ENCODE peak calls at places on chromosomes 7 and 10, in eight cellular contexts. One of them, this sample, is unnamed.

GRCh38 chr10:55058800-55059199 is 257.8 kb upstream of the PCDH15 start:
- DNase-seq in OCI-LY7: no peak
- DNase-seq in GM23248: no peak
- DNase-seq in hepatocyte: no peak
- DNase-seq in neural progenitor cell: no peak
- DNase-seq in GM23338: no peak
- DNase-seq in SK-N-SH: no peak
- DNase-seq in HCT116: no peak
- DNase-seq in this sample: no peak

GRCh38 chr10:3203972-3204371 is 31.4 kb upstream of the PITRM1 start:
- DNase-seq in HCT116: no peak
- DNase-seq in OCI-LY7: no peak
- DNase-seq in GM23338: no peak
- DNase-seq in GM23248: no peak
- DNase-seq in hepatocyte: no peak
- DNase-seq in SK-N-SH: no peak
- DNase-seq in neural progenitor cell: no peak
- DNase-seq in this sample: no peak

GRCh38 chr10:69421611-69422308 is 5.0 kb upstream of the TACR2 start:
- DNase-seq in GM23338: no peak
- DNase-seq in HCT116: no peak
- DNase-seq in neural progenitor cell: no peak
- DNase-seq in GM23248: peak; percentile 32
- DNase-seq in hepatocyte: peak; percentile 57
- DNase-seq in SK-N-SH: no peak
- DNase-seq in OCI-LY7: no peak
- DNase-seq in this sample: no peak

GRCh38 chr7:25968205-25968993 is 183.6 kb upstream of the NFE2L3 start:
- DNase-seq in GM23338: no peak
- DNase-seq in OCI-LY7: peak; percentile 97
- DNase-seq in HCT116: no peak
- DNase-seq in hepatocyte: no peak
- DNase-seq in SK-N-SH: no peak
- DNase-seq in neural progenitor cell: no peak
- DNase-seq in GM23248: no peak
- DNase-seq in this sample: no peak

GRCh38 chr7:24979470-24979862 is 512 bp downstream of the OSBPL3 start:
- DNase-seq in GM23248: peak; percentile 89
- DNase-seq in HCT116: no peak
- DNase-seq in GM23338: no peak
- DNase-seq in SK-N-SH: peak; percentile 86
- DNase-seq in hepatocyte: peak; percentile 87
- DNase-seq in OCI-LY7: peak; percentile 89
- DNase-seq in neural progenitor cell: no peak
- DNase-seq in this sample: peak; percentile 66

GRCh38 chr7:49324707-49325106 is 400.4 kb downstream of the CDC14C start:
- DNase-seq in HCT116: no peak
- DNase-seq in hepatocyte: no peak
- DNase-seq in GM23338: peak; percentile 13
- DNase-seq in neural progenitor cell: peak; percentile 14
- DNase-seq in SK-N-SH: no peak
- DNase-seq in OCI-LY7: peak; percentile 36
- DNase-seq in GM23248: no peak
- DNase-seq in this sample: peak; percentile 48

GRCh38 chr10:88062385-88062784 is 199.0 kb downstream of the PTEN start:
- DNase-seq in GM23338: no peak
- DNase-seq in OCI-LY7: no peak
- DNase-seq in HCT116: no peak
- DNase-seq in SK-N-SH: no peak
- DNase-seq in GM23248: no peak
- DNase-seq in neural progenitor cell: no peak
- DNase-seq in hepatocyte: no peak
- DNase-seq in this sample: no peak

GRCh38 chr7:22156205-22156604 is 200.7 kb downstream of the RAPGEF5 start:
- DNase-seq in GM23248: peak; percentile 91
- DNase-seq in hepatocyte: no peak
- DNase-seq in OCI-LY7: no peak
- DNase-seq in SK-N-SH: no peak
- DNase-seq in neural progenitor cell: no peak
- DNase-seq in HCT116: peak; percentile 42
- DNase-seq in GM23338: no peak
- DNase-seq in this sample: peak; percentile 82

GRCh38 chr10:5542100-5542499 is 17.3 kb downstream of the CALML3 start:
- DNase-seq in GM23248: no peak
- DNase-seq in SK-N-SH: no peak
- DNase-seq in GM23338: no peak
- DNase-seq in OCI-LY7: no peak
- DNase-seq in hepatocyte: no peak
- DNase-seq in neural progenitor cell: no peak
- DNase-seq in HCT116: no peak
- DNase-seq in this sample: no peak

GRCh38 chr10:133274751-133275682 is 1.7 kb downstream of the ADAM8 start:
- DNase-seq in hepatocyte: peak; percentile 42
- DNase-seq in GM23248: peak; percentile 23
- DNase-seq in OCI-LY7: peak; percentile 77
- DNase-seq in HCT116: no peak
- DNase-seq in SK-N-SH: no peak
- DNase-seq in GM23338: no peak
- DNase-seq in neural progenitor cell: no peak
- DNase-seq in this sample: peak; percentile 77

GRCh38 chr10:45660876-45661411 is 11.6 kb downstream of the ZFAND4 start:
- DNase-seq in GM23248: no peak
- DNase-seq in hepatocyte: no peak
- DNase-seq in HCT116: no peak
- DNase-seq in SK-N-SH: no peak
- DNase-seq in OCI-LY7: peak; percentile 55
- DNase-seq in GM23338: peak; percentile 65
- DNase-seq in neural progenitor cell: peak; percentile 7
- DNase-seq in this sample: no peak

GRCh38 chr10:112875474-112876267 is 74.4 kb upstream of the TCF7L2 start:
- DNase-seq in HCT116: no peak
- DNase-seq in neural progenitor cell: no peak
- DNase-seq in SK-N-SH: no peak
- DNase-seq in hepatocyte: peak; percentile 48
- DNase-seq in GM23338: no peak
- DNase-seq in OCI-LY7: no peak
- DNase-seq in GM23248: peak; percentile 75
- DNase-seq in this sample: peak; percentile 57

GRCh38 chr7:24521917-24522583 is 51.2 kb upstream of the PALS2 start:
- DNase-seq in hepatocyte: no peak
- DNase-seq in SK-N-SH: no peak
- DNase-seq in HCT116: no peak
- DNase-seq in GM23248: no peak
- DNase-seq in GM23338: peak; percentile 39
- DNase-seq in neural progenitor cell: peak; percentile 44
- DNase-seq in OCI-LY7: no peak
- DNase-seq in this sample: no peak

GRCh38 chr7:41885748-41886147 is 182.9 kb upstream of the INHBA start:
- DNase-seq in HCT116: no peak
- DNase-seq in GM23338: no peak
- DNase-seq in OCI-LY7: no peak
- DNase-seq in hepatocyte: no peak
- DNase-seq in SK-N-SH: no peak
- DNase-seq in GM23248: peak; percentile 46
- DNase-seq in neural progenitor cell: no peak
- DNase-seq in this sample: no peak

GRCh38 chr10:86258940-86259339 is 107.7 kb downstream of the GRID1 start:
- DNase-seq in GM23338: no peak
- DNase-seq in OCI-LY7: no peak
- DNase-seq in GM23248: no peak
- DNase-seq in SK-N-SH: peak; percentile 78
- DNase-seq in HCT116: no peak
- DNase-seq in hepatocyte: no peak
- DNase-seq in neural progenitor cell: no peak
- DNase-seq in this sample: no peak

GRCh38 chr7:7535688-7536087 is at the start of gene COL28A1:
- DNase-seq in HCT116: no peak
- DNase-seq in neural progenitor cell: no peak
- DNase-seq in SK-N-SH: no peak
- DNase-seq in OCI-LY7: no peak
- DNase-seq in hepatocyte: no peak
- DNase-seq in GM23248: no peak
- DNase-seq in GM23338: no peak
- DNase-seq in this sample: no peak

GRCh38 chr10:46024948-46025347 is 5.5 kb downstream of the NCOA4 start:
- DNase-seq in HCT116: no peak
- DNase-seq in SK-N-SH: no peak
- DNase-seq in GM23338: no peak
- DNase-seq in neural progenitor cell: peak; percentile 25
- DNase-seq in hepatocyte: no peak
- DNase-seq in OCI-LY7: no peak
- DNase-seq in GM23248: peak; percentile 28
- DNase-seq in this sample: no peak

GRCh38 chr7:123747620-123748141 is 1.1 kb downstream of the WASL start:
- DNase-seq in GM23338: peak; percentile 83
- DNase-seq in neural progenitor cell: peak; percentile 75
- DNase-seq in GM23248: peak; percentile 73
- DNase-seq in HCT116: peak; percentile 39
- DNase-seq in hepatocyte: peak; percentile 77
- DNase-seq in SK-N-SH: peak; percentile 75
- DNase-seq in OCI-LY7: peak; percentile 30
- DNase-seq in this sample: peak; percentile 79

GRCh38 chr7:147990837-147991236 is 599.7 kb upstream of the C7orf33 start:
- DNase-seq in GM23248: no peak
- DNase-seq in OCI-LY7: no peak
- DNase-seq in SK-N-SH: no peak
- DNase-seq in neural progenitor cell: no peak
- DNase-seq in hepatocyte: no peak
- DNase-seq in GM23338: no peak
- DNase-seq in HCT116: no peak
- DNase-seq in this sample: peak; percentile 25

GRCh38 chr10:43216931-43217562 is 49.8 kb downstream of the RASGEF1A start:
- DNase-seq in hepatocyte: no peak
- DNase-seq in HCT116: no peak
- DNase-seq in OCI-LY7: no peak
- DNase-seq in neural progenitor cell: no peak
- DNase-seq in GM23248: no peak
- DNase-seq in SK-N-SH: no peak
- DNase-seq in GM23338: no peak
- DNase-seq in this sample: no peak

GRCh38 chr10:26881600-26882331 is 21.0 kb upstream of the ABI1 start:
- DNase-seq in SK-N-SH: peak; percentile 58
- DNase-seq in OCI-LY7: peak; percentile 78
- DNase-seq in HCT116: peak; percentile 69
- DNase-seq in hepatocyte: peak; percentile 63
- DNase-seq in GM23248: peak; percentile 80
- DNase-seq in neural progenitor cell: peak; percentile 74
- DNase-seq in GM23338: peak; percentile 85
- DNase-seq in this sample: peak; percentile 67

GRCh38 chr10:131908151-131908550 is 7.3 kb downstream of the PPP2R2D start:
- DNase-seq in neural progenitor cell: no peak
- DNase-seq in hepatocyte: no peak
- DNase-seq in GM23338: no peak
- DNase-seq in SK-N-SH: no peak
- DNase-seq in HCT116: no peak
- DNase-seq in GM23248: no peak
- DNase-seq in OCI-LY7: no peak
- DNase-seq in this sample: no peak

GRCh38 chr10:131906269-131906639 is 5.4 kb downstream of the PPP2R2D start:
- DNase-seq in SK-N-SH: no peak
- DNase-seq in OCI-LY7: no peak
- DNase-seq in neural progenitor cell: no peak
- DNase-seq in GM23338: no peak
- DNase-seq in GM23248: no peak
- DNase-seq in HCT116: no peak
- DNase-seq in hepatocyte: no peak
- DNase-seq in this sample: no peak

GRCh38 chr10:131905279-131905595 is 4.4 kb downstream of the PPP2R2D start:
- DNase-seq in OCI-LY7: no peak
- DNase-seq in HCT116: no peak
- DNase-seq in hepatocyte: no peak
- DNase-seq in GM23338: no peak
- DNase-seq in GM23248: no peak
- DNase-seq in SK-N-SH: no peak
- DNase-seq in neural progenitor cell: no peak
- DNase-seq in this sample: no peak

GRCh38 chr10:131907679-131908078 is 6.9 kb downstream of the PPP2R2D start:
- DNase-seq in OCI-LY7: no peak
- DNase-seq in SK-N-SH: no peak
- DNase-seq in GM23338: no peak
- DNase-seq in GM23248: no peak
- DNase-seq in hepatocyte: no peak
- DNase-seq in HCT116: no peak
- DNase-seq in neural progenitor cell: no peak
- DNase-seq in this sample: no peak

GRCh38 chr10:131905603-131906268 is 4.9 kb downstream of the PPP2R2D start:
- DNase-seq in GM23338: no peak
- DNase-seq in HCT116: no peak
- DNase-seq in GM23248: no peak
- DNase-seq in hepatocyte: no peak
- DNase-seq in OCI-LY7: no peak
- DNase-seq in SK-N-SH: no peak
- DNase-seq in neural progenitor cell: no peak
- DNase-seq in this sample: no peak
- H3K4me1 ChIP-seq in GM23338: peaks cover 35% of the 10 kb centered on the region
- H3K4me1 ChIP-seq in HCT116: peaks cover 26% of the 10 kb centered on the region
- H3K4me1 ChIP-seq in GM23248: peaks cover 17% of the 10 kb centered on the region
- H3K4me1 ChIP-seq in hepatocyte: peaks cover 43% of the 10 kb centered on the region
- H3K4me1 ChIP-seq in OCI-LY7: peaks cover 33% of the 10 kb centered on the region
- H3K4me1 ChIP-seq in SK-N-SH: peaks cover 20% of the 10 kb centered on the region
- H3K4me1 ChIP-seq in neural progenitor cell: peaks cover 6% of the 10 kb centered on the region
- H3K4me1 ChIP-seq in this sample: peaks cover 47% of the 10 kb centered on the region

GRCh38 chr7:131537581-131537980 is 18.8 kb downstream of the PODXL start:
- DNase-seq in HCT116: no peak
- DNase-seq in GM23248: peak; percentile 67
- DNase-seq in GM23338: no peak
- DNase-seq in hepatocyte: no peak
- DNase-seq in OCI-LY7: no peak
- DNase-seq in neural progenitor cell: no peak
- DNase-seq in SK-N-SH: peak; percentile 71
- DNase-seq in this sample: no peak
- H3K27ac ChIP-seq in HCT116: peak overlapping the region; percentile 95
- H3K27ac ChIP-seq in GM23248: peak overlapping the region; percentile 61
- H3K27ac ChIP-seq in GM23338: peak overlapping the region; percentile 85
- H3K27ac ChIP-seq in hepatocyte: no peak overlapping the region
- H3K27ac ChIP-seq in OCI-LY7: no peak overlapping the region
- H3K27ac ChIP-seq in neural progenitor cell: no peak overlapping the region
- H3K27ac ChIP-seq in SK-N-SH: peak overlapping the region; percentile 76
- H3K27ac ChIP-seq in this sample: no peak overlapping the region

DNA sequence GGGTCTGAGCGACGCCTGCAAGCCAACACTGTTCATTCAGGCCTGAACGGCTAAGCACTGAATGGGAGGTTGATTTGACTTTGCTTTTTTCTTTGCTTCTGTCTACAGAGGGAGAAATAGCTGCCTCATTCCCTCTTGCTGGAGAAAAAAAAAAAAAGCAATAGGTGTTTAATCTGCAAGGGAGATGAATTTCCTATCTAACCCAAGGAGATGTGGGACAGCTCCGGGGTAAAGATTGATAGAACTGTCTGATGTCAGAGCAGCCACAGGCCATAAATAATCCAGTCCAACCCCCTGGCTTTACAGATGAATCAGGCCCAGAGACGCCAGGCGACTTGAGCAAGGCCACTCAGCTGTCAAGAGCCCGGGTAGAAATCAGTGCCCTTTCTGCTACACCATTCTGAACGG is 168.0 kb downstream of the ARHGAP12 start:
- DNase-seq in OCI-LY7: no peak
- DNase-seq in SK-N-SH: no peak
- DNase-seq in GM23338: no peak
- DNase-seq in neural progenitor cell: no peak
- DNase-seq in GM23248: peak; percentile 46
- DNase-seq in HCT116: no peak
- DNase-seq in hepatocyte: peak; percentile 43
- DNase-seq in this sample: no peak
- TF ChIP-seq EZH2phosphoT487 in OCI-LY7: no peak
- TF ChIP-seq EZH2phosphoT487 in SK-N-SH: no peak
- TF ChIP-seq EZH2phosphoT487 in GM23338: no peak
- TF ChIP-seq EZH2phosphoT487 in neural progenitor cell: no peak
- TF ChIP-seq EZH2phosphoT487 in GM23248: no peak
- TF ChIP-seq EZH2phosphoT487 in HCT116: no peak
- TF ChIP-seq EZH2phosphoT487 in hepatocyte: no peak
- TF ChIP-seq EZH2phosphoT487 in this sample: no peak

GRCh38 chr7:87876759-87877234 is 504 bp downstream of the DBF4 start:
- DNase-seq in neural progenitor cell: peak; percentile 84
- DNase-seq in hepatocyte: peak; percentile 80
- DNase-seq in OCI-LY7: peak; percentile 72
- DNase-seq in GM23338: peak; percentile 78
- DNase-seq in SK-N-SH: peak; percentile 77
- DNase-seq in HCT116: no peak
- DNase-seq in GM23248: peak; percentile 88
- DNase-seq in this sample: peak; percentile 41
- H3K4me1 ChIP-seq in neural progenitor cell: peaks cover 22% of the 10 kb centered on the region
- H3K4me1 ChIP-seq in hepatocyte: peaks cover 4% of the 10 kb centered on the region
- H3K4me1 ChIP-seq in OCI-LY7: peaks cover 34% of the 10 kb centered on the region
- H3K4me1 ChIP-seq in GM23338: peaks cover 19% of the 10 kb centered on the region
- H3K4me1 ChIP-seq in SK-N-SH: no peaks in the 10 kb centered on the region
- H3K4me1 ChIP-seq in HCT116: peaks cover 18% of the 10 kb centered on the region
- H3K4me1 ChIP-seq in GM23248: peaks cover 19% of the 10 kb centered on the region
- H3K4me1 ChIP-seq in this sample: peaks cover 23% of the 10 kb centered on the region

This sample was measured in PC-3.